ENCODE peak calls at places on chromosomes 4 and X, in four cellular contexts. P is stimulated activated CD8-positive, alpha-beta memory T cell treated with anti-CD3 and anti-CD28 coated beads, Interleukin-15, amount 100 ng/mL, for 24 hours; U is tibial artery; M is kidney glomerular epithelial cell. Q is an unnamed sample.

GRCh38 chrX:16573781-16574180 is 76.2 kb upstream of the S100G start:
- DNase-seq in M (no peak), U (no peak), P (no peak), Q (no peak)

GRCh38 chr4:26765515-26765914 is 95.1 kb upstream of the STIM2 start:
- DNase-seq in M (no peak), P (no peak), U (no peak), Q (no peak)

GRCh38 chr4:24922416-24922815 is 9.6 kb upstream of the CCDC149 start:
- DNase-seq in U (no peak), P (no peak), M (no peak), Q (no peak)

GRCh38 chr4:111778543-111778942 is 366.7 kb upstream of the FAM241A start:
- DNase-seq in P (no peak), U (no peak), M (no peak), Q (no peak)

GRCh38 chr4:98446499-98447375 is 185.6 kb downstream of the RAP1GDS1 start:
- DNase-seq in U (no peak), P (no peak), M (peak; percentile 14), Q (no peak)

GRCh38 chrX:46607916-46608315 is 34.4 kb downstream of the CHST7 start:
- DNase-seq in P (no peak), U (no peak), M (no peak), Q (no peak)

GRCh38 chr4:181176306-181176705 is 1066.9 kb upstream of the TENM3 start:
- DNase-seq in P (no peak), M (no peak), U (no peak), Q (no peak)

GRCh38 chr4:76562851-76563803 is 128.1 kb downstream of the SHROOM3 start:
- DNase-seq in P (no peak), M (peak; percentile 69), U (no peak), Q (no peak)

GRCh38 chr4:5220028-5220427 is 168.7 kb downstream of the STK32B start:
- DNase-seq in M (peak; percentile 20), U (peak; percentile 27), P (no peak), Q (peak; percentile 2)

GRCh38 chr4:4859010-4859798 is at the start of gene MSX1:
- DNase-seq in U (peak; percentile 87), M (peak; percentile 33), P (peak; percentile 24), Q (peak; percentile 95)

GRCh38 chrX:56786889-56787733 is 58.1 kb downstream of the NBDY start:
- DNase-seq in U (no peak), P (no peak), M (no peak), Q (no peak)

GRCh38 chrX:135931644-135932487 is 38.4 kb downstream of the SAGE1 start:
- DNase-seq in U (peak; percentile 22), M (no peak), P (no peak), Q (peak; percentile 44)

GRCh38 chrX:87572911-87573310 is 55.3 kb downstream of the KLHL4 start:
- DNase-seq in P (no peak), M (no peak), U (no peak), Q (no peak)

GRCh38 chr4:81274460-81274859 is 59.4 kb upstream of the PRKG2 start:
- DNase-seq in M (no peak), P (no peak), U (no peak), Q (no peak)

GRCh38 chr4:35793045-35793722 is 451.1 kb downstream of the ARAP2 start:
- DNase-seq in P (no peak), U (no peak), M (peak; percentile 19), Q (no peak)

GRCh38 chr4:1479454-1479853 is 73.2 kb upstream of the NKX1-1 start:
- DNase-seq in U (no peak), P (no peak), M (no peak), Q (no peak)

GRCh38 chrX:69189972-69190371 is 24.7 kb upstream of the PJA1 start:
- DNase-seq in U (no peak), M (no peak), P (no peak), Q (no peak)

GRCh38 chr4:46839128-46839527 is 69.9 kb downstream of the COX7B2 start:
- DNase-seq in U (no peak), M (no peak), P (no peak), Q (no peak)

GRCh38 chrX:130825509-130825908 is 77.5 kb downstream of the ENOX2 start:
- DNase-seq in P (no peak), U (no peak), M (no peak), Q (no peak)

GRCh38 chr4:109703664-109704351 is 563 bp upstream of the CASP6 start:
- DNase-seq in P (no peak), M (no peak), U (no peak), Q (peak; percentile 60)

GRCh38 chr4:65924843-65925242 is 254.6 kb upstream of the EPHA5 start:
- DNase-seq in P (no peak), U (no peak), M (no peak), Q (no peak)

GRCh38 chr4:6372649-6373525 is 99.5 kb downstream of the PPP2R2C start:
- DNase-seq in U (no peak), M (peak; percentile 8), P (no peak), Q (peak; percentile 31)

GRCh38 chr4:76622717-76623116 is 187.7 kb downstream of the SHROOM3 start:
- DNase-seq in M (no peak), P (no peak), U (no peak), Q (no peak)

GRCh38 chr4:164252286-164252685 is 501.6 kb upstream of the SMIM31 start:
- DNase-seq in P (no peak), M (peak; percentile 15), U (no peak), Q (no peak)

GRCh38 chr4:107133965-107134364 is 97.9 kb upstream of the DKK2 start:
- DNase-seq in U (no peak), M (no peak), P (no peak), Q (no peak)

GRCh38 chr4:168693750-168694470 is 197.1 kb downstream of the PALLD start:
- DNase-seq in U (no peak), P (no peak), M (no peak), Q (no peak)

GRCh38 chr4:135840781-135841180 is 1639.2 kb upstream of the PABPC4L start:
- DNase-seq in M (no peak), P (no peak), U (no peak), Q (no peak)

GRCh38 chr4:24642941-24643628 is 58.7 kb upstream of the DHX15 start:
- DNase-seq in P (no peak), U (no peak), M (peak; percentile 95), Q (no peak)

GRCh38 chrX:68175569-68175968 is 257.7 kb downstream of the OPHN1 start:
- DNase-seq in U (no peak), P (no peak), M (no peak), Q (peak; percentile 30)

GRCh38 chr4:26441110-26441509 is 49.2 kb downstream of the CCKAR start:
- DNase-seq in M (peak; percentile 3), P (no peak), U (no peak), Q (peak; percentile 68)